ENCODE peak calls at places on chromosome 19, in nine cellular contexts. U is stimulated activated CD8-positive, alpha-beta memory T cell treated with anti-CD3 and anti-CD28 coated beads, Interleukin-4, amount 100 ng/mL, for 24 hours; S is HFFc6; A is right lobe of liver; W is GM20000; B is astrocyte of the hippocampus; Z is GM12891; V is occipital lobe; H is uterus. N is an unnamed sample.

GRCh38 chr19:9945319-9945966 is 9.1 kb upstream of the OLFM2 start:
- DNase-seq in A (peak; percentile 59), W (no peak), S (peak; percentile 97), H (peak; percentile 97), Z (no peak), U (no peak), B (peak; percentile 98), V (peak; percentile 37), N (no peak)

GRCh38 chr19:38389101-38389925 is 816 bp downstream of the SPRED3 start:
- DNase-seq in U (no peak), A (no peak), H (peak; percentile 21), B (peak; percentile 85), V (peak; percentile 30), S (peak; percentile 73), Z (no peak), W (no peak), N (no peak)

GRCh38 chr19:45047188-45047797 is 8.4 kb downstream of the CLASRP start:
- DNase-seq in B (no peak), A (no peak), U (no peak), H (no peak), V (no peak), S (no peak), Z (no peak), W (peak; percentile 71), N (peak; percentile 67)

GRCh38 chr19:38617283-38617763 is 430 bp downstream of the MAP4K1 start:
- DNase-seq in A (no peak), B (no peak), S (no peak), H (no peak), U (no peak), V (no peak), W (no peak), Z (no peak), N (peak; percentile 55)

GRCh38 chr19:54364775-54365257 is at the start of gene LAIR1:
- DNase-seq in A (no peak), U (peak; percentile 29), S (no peak), W (no peak), V (no peak), B (no peak), H (no peak), Z (no peak), N (no peak)

GRCh38 chr19:50712833-50713232 is 6.8 kb downstream of the SHANK1 start:
- DNase-seq in A (no peak), Z (no peak), V (no peak), S (no peak), H (no peak), B (no peak), W (no peak), U (no peak), N (no peak)

GRCh38 chr19:10431943-10432735 is 11.8 kb downstream of the PDE4A start:
- DNase-seq in A (no peak), H (peak; percentile 61), U (no peak), B (no peak), Z (no peak), W (peak; percentile 92), V (no peak), S (no peak), N (peak; percentile 65)

GRCh38 chr19:52941941-52942370 is 18.7 kb upstream of the ZNF888 start:
- DNase-seq in U (no peak), A (peak; percentile 55), H (peak; percentile 36), S (peak; percentile 10), B (peak; percentile 48), Z (no peak), V (no peak), W (no peak), N (peak; percentile 5)

GRCh38 chr19:1164684-1165531 is 9.2 kb downstream of the SBNO2 start:
- DNase-seq in S (no peak), U (no peak), B (no peak), V (no peak), A (peak; percentile 67), H (no peak), W (no peak), Z (no peak), N (no peak)

GRCh38 chr19:50383307-50383851 is 768 bp upstream of the POLD1 start:
- DNase-seq in S (no peak), A (no peak), W (no peak), H (peak; percentile 35), B (no peak), U (no peak), V (no peak), Z (no peak), N (no peak)

GRCh38 chr19:1747285-1748114 is 5.8 kb upstream of the ONECUT3 start:
- DNase-seq in H (no peak), A (no peak), V (no peak), B (peak; percentile 86), W (peak; percentile 76), U (no peak), Z (no peak), S (peak; percentile 98), N (no peak)

GRCh38 chr19:35133826-35134225 is 1.0 kb downstream of the LGI4 start:
- DNase-seq in A (no peak), Z (no peak), V (no peak), H (no peak), W (no peak), S (no peak), U (no peak), B (no peak), N (no peak)